ENCODE peak calls at places on chromosomes 13 and 19, in nine cellular contexts. E is dermis blood vessel endothelial cell, A is activated gamma-delta T cell treated with Interleukin-2 at 50 U/mL for 16 hours, F is NB4, X is OCI-LY7, N is nephron progenitor cell, M is foreskin fibroblast, O is EL, P is left ventricle myocardium superior. L is an unnamed sample.

GRCh38 chr13:45786293-45786920 is 65.1 kb downstream of the SIAH3 start:
- DNase-seq in E (no peak), A (no peak), F (no peak), X (no peak), N (no peak), M (no peak), O (no peak), P (peak), L (peak)

GRCh38 chr13:111210488-111210887 is 95.4 kb downstream of the ARHGEF7 start:
- DNase-seq in E (peak), A (no peak), F (no peak), X (no peak), N (no peak), M (peak), O (peak), P (peak), L (peak)

GRCh38 chr13:54980651-54981050 is 1952.0 kb downstream of the OLFM4 start:
- DNase-seq in E (no peak), A (no peak), F (peak), X (no peak), N (no peak), M (no peak), O (no peak), P (no peak), L (peak)

GRCh38 chr13:78876915-78877549 is 218.1 kb upstream of the OBI1 start:
- DNase-seq in E (no peak), A (no peak), F (no peak), X (no peak), N (no peak), M (no peak), O (no peak), P (no peak), L (no peak)

GRCh38 chr13:105144020-105144419 is 1391.4 kb downstream of the EFNB2 start:
- DNase-seq in E (no peak), A (no peak), F (peak), X (no peak), N (no peak), M (no peak), O (no peak), P (no peak), L (no peak)

GRCh38 chr13:42487221-42487620 is 86.7 kb upstream of the TNFSF11 start:
- DNase-seq in E (no peak), A (no peak), F (no peak), X (no peak), N (no peak), M (peak), O (no peak), P (no peak), L (no peak)

GRCh38 chr19:11160119-11160768 is 4.7 kb upstream of the SPC24 start:
- DNase-seq in E (peak), A (no peak), F (no peak), X (no peak), N (no peak), M (peak), O (no peak), P (no peak), L (no peak)

GRCh38 chr13:51235186-51235585 is 13.0 kb downstream of the FAM124A start:
- DNase-seq in E (no peak), A (no peak), F (no peak), X (no peak), N (no peak), M (no peak), O (no peak), P (no peak), L (no peak)

GRCh38 chr19:38213911-38214625 is 10.0 kb downstream of the DPF1 start:
- DNase-seq in E (peak), A (peak), F (peak), X (no peak), N (no peak), M (peak), O (peak), P (no peak), L (no peak)

L was measured in A673.